ENCODE peak calls at places on chromosome 9, in ten cellular contexts. M is hepatocyte; E is psoas muscle; X is right atrium auricular region; L is cardiac muscle cell; T is breast epithelium; I is CD4-positive, alpha-beta memory T cell; C is A549; Z is spleen; S is upper lobe of left lung. D is an unnamed sample. For H3K9me3, the result is how much of the 10 kb centered on the place peaks cover.

GRCh38 chr9:105146677-105147076 is 97.8 kb upstream of the SLC44A1 start:
- DNase-seq in L (no peak), X (no peak), I (no peak), Z (no peak), E (no peak), M (no peak), T (no peak), S (no peak), C (no peak), D (no peak)

GRCh38 chr9:89778100-89779085 is 173.6 kb downstream of the GADD45G start:
- DNase-seq in M (peak), E (peak), T (no peak), S (no peak), L (peak), I (no peak), Z (peak), C (no peak), X (no peak), D (no peak)

GRCh38 chr9:23464275-23464674 is 361.8 kb downstream of the ELAVL2 start:
- DNase-seq in S (no peak), L (no peak), E (no peak), M (no peak), T (no peak), I (no peak), X (no peak), Z (no peak), C (no peak), D (no peak)

GRCh38 chr9:124381073-124381945 is 33.9 kb downstream of the PSMB7 start:
- DNase-seq in S (no peak), T (no peak), C (no peak), X (no peak), M (no peak), I (no peak), E (no peak), Z (no peak), L (no peak), D (no peak)

GRCh38 chr9:83940590-83941303 is 19.5 kb upstream of the KIF27 start:
- DNase-seq in M (no peak), X (no peak), L (no peak), T (no peak), E (no peak), S (no peak), Z (no peak), I (no peak), C (no peak), D (no peak)

GRCh38 chr9:16238730-16239129 is 631.7 kb downstream of the BNC2 start:
- DNase-seq in X (no peak), Z (no peak), C (no peak), I (no peak), T (no peak), S (no peak), L (no peak), M (no peak), E (no peak), D (no peak)

GRCh38 chr9:4508907-4509589 is 18.8 kb downstream of the SLC1A1 start:
- DNase-seq in I (no peak), Z (no peak), T (no peak), S (no peak), E (no peak), C (no peak), M (no peak), L (no peak), X (no peak), D (no peak)

GRCh38 chr9:135083831-135084230 is 3.6 kb upstream of the OLFM1 start:
- DNase-seq in I (no peak), C (no peak), M (peak), L (no peak), T (no peak), E (no peak), S (peak), Z (no peak), X (no peak), D (no peak)

DNA sequence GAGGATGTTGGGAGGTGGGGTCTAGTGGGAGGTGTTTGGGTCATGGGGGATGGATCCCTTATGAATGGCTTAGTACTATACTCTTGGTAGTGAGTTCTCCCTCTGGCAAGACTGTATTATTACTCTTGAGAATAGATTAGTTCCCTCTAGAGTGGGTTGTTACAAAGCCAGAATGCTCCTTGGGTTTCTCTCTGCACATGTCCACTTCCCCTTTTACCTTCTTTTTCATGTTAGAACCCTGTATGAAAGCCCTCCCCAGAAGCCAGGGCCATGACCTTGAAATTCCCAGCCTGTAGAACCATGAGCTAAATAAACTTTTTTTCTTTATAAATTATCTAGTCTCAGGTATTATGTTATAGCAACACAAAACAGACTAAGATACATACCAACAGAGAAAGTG is 31.1 kb downstream of the SLC24A2 start:
- DNase-seq in L (no peak), E (no peak), I (no peak), M (no peak), X (no peak), S (no peak), Z (no peak), C (no peak), T (no peak), D (no peak)
- H3K9me3 ChIP-seq in L (under half), E (under half), I (under half), M (under half), X (under half), S (under half), Z (under half), C (under half), T (under half), D (under half)

GRCh38 chr9:91119679-91120078 is 242.0 kb downstream of the AUH start:
- DNase-seq in Z (no peak), M (no peak), I (no peak), C (no peak), S (no peak), X (no peak), E (no peak), T (no peak), L (no peak), D (peak)
- H3K4me3 ChIP-seq in Z (no peak), M (no peak), I (no peak), C (no peak), S (no peak), X (no peak), E (no peak), T (no peak), L (no peak), D (no peak)

GRCh38 chr9:106700676-106701075 is 162.3 kb upstream of the ZNF462 start:
- DNase-seq in Z (no peak), E (no peak), I (no peak), S (no peak), X (no peak), T (no peak), C (no peak), L (no peak), M (no peak), D (no peak)

GRCh38 chr9:106693546-106693945 is 169.4 kb upstream of the ZNF462 start:
- DNase-seq in S (no peak), I (no peak), M (no peak), E (no peak), T (no peak), Z (no peak), L (no peak), C (no peak), X (no peak), D (no peak)

GRCh38 chr9:106697799-106698591 is 165.0 kb upstream of the ZNF462 start:
- DNase-seq in L (peak), T (peak), X (peak), Z (peak), I (no peak), S (peak), M (peak), C (no peak), E (peak), D (no peak)

GRCh38 chr9:106696804-106697203 is 166.2 kb upstream of the ZNF462 start:
- DNase-seq in I (no peak), X (no peak), E (no peak), L (no peak), S (no peak), M (no peak), Z (no peak), T (no peak), C (no peak), D (no peak)

DNA sequence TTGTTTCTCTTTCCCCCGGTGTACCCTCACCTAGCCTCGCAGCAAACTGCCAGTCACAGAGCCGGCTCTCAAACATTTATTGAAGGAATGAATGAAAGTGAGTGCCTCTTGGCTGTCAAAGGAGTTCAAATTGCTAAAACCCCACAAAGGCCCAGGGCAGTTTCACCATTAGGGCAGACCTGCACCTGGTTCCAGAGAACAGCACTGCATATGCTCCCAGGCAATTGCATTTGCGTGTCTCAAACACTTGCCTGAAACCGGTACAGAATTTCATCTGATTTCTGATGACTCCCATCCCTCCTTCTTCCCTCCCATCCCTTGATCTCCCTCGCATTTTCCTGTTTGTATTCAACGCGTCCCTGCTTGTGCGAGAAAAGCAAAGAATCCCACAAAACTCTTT is 165.6 kb upstream of the ZNF462 start:
- DNase-seq in Z (no peak), M (no peak), X (no peak), E (no peak), L (no peak), S (no peak), T (no peak), I (no peak), C (no peak), D (no peak)
- H3K9me3 ChIP-seq in Z (under half), M (under half), X (under half), E (under half), L (under half), S (under half), T (under half), I (under half), C (under half), D (under half)

DNA sequence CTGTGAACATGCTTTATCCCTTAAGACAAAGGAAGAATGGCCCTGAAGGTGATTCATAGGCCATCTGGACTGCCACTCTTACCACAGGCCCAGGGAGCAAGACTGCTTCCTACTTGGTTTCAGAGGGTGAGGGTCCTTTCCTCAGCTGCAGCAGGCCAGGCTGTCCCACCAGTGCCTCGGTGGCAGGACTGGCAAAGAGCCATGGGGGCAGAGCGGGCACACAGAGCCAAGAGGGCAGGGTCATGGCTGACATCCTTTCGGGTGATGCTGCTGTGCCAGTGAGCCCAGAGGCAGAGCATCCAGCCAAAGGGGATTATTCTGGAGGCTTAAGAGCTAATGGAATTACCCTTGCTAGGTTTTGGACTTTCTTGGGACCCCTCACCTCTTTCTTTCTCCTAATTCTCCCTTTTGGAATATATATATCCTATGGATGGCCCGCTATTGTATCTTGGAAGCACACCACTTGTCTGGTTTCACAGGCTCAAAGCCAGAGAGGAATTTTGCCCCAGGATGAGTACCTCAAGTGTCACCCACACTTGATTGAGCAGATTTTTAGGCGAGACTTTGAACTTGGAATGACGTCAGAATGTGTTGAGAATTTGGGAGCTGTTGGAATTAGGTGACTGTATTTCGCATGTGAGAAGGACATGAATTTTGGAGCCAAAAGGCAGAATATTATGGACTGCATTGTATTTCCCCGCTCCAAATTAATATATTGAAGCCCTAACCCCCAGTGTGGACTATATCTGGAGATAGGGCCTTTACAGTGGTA is 180.6 kb downstream of the BARX1 start:
- DNase-seq in E (no peak), Z (peak), I (no peak), X (no peak), L (no peak), T (no peak), C (no peak), S (no peak), M (no peak), D (no peak)
- H3K4me3 ChIP-seq in E (no peak), Z (no peak), I (no peak), X (no peak), L (no peak), T (no peak), C (no peak), S (no peak), M (no peak), D (no peak)

DNA sequence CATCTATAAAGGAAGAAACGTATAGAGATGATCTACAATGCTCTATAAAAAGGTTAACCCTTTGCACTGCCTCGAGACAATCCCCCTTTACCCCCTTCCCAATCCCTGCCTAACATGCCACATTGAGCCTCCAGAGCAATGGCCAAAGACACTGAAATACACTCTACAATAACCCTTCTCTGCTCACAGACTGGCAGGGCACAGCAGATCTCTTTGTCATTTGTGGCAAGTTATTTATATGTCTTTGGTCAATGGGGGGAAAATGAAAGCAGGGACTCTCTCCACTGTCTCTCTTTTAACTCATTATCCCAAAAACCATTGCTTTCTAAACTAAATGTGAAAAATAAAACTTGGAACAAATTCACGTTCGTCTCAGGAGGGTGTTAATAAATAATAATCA is 51.7 kb downstream of the PTCH1 start:
- DNase-seq in M (no peak), C (no peak), T (no peak), Z (no peak), I (no peak), X (no peak), L (no peak), S (no peak), E (no peak), D (no peak)
- H3K9me3 ChIP-seq in M (under half), C (under half), T (under half), Z (under half), I (under half), X (under half), L (under half), S (under half), E (under half), D (under half)

GRCh38 chr9:37121881-37122280 is 1.5 kb downstream of the ZCCHC7 start:
- DNase-seq in C (no peak), S (no peak), L (no peak), T (no peak), X (no peak), Z (no peak), I (no peak), E (no peak), M (no peak), D (no peak)
- H3K4me3 ChIP-seq in C (peak), S (no peak), L (peak), T (peak), X (no peak), Z (peak), I (no peak), E (peak), M (no peak), D (peak)

GRCh38 chr9:118336167-118336951 is 632.2 kb downstream of the TLR4 start:
- DNase-seq in S (no peak), C (no peak), I (no peak), E (no peak), T (no peak), M (no peak), L (no peak), Z (no peak), X (no peak), D (no peak)

GRCh38 chr9:118331622-118332045 is 627.4 kb downstream of the TLR4 start:
- DNase-seq in X (peak), I (no peak), C (peak), Z (no peak), T (no peak), E (no peak), L (no peak), S (no peak), M (peak), D (no peak)

GRCh38 chr9:118336952-118337349 is 632.7 kb downstream of the TLR4 start:
- DNase-seq in I (no peak), L (no peak), X (no peak), Z (no peak), S (no peak), E (no peak), M (no peak), T (no peak), C (no peak), D (no peak)
- H3K9me3 ChIP-seq in I (under half), L (under half), X (under half), Z (under half), S (under half), E (under half), M (under half), T (under half), C (under half), D (under half)

GRCh38 chr9:69176446-69177135 is 2.5 kb downstream of the TJP2 start:
- DNase-seq in Z (no peak), C (no peak), M (no peak), X (no peak), L (no peak), I (no peak), T (no peak), S (no peak), E (no peak), D (no peak)

GRCh38 chr9:69173497-69173890 is 583 bp upstream of the TJP2 start:
- DNase-seq in X (no peak), L (no peak), S (no peak), T (no peak), I (no peak), E (no peak), Z (no peak), C (no peak), M (no peak), D (no peak)

GRCh38 chr9:69173891-69174644 is at the start of gene TJP2:
- DNase-seq in I (peak), S (peak), E (peak), X (peak), M (peak), T (peak), C (no peak), Z (peak), L (peak), D (no peak)

GRCh38 chr9:69174645-69175487 is 789 bp downstream of the TJP2 start:
- DNase-seq in T (no peak), X (peak), E (peak), M (peak), L (peak), C (no peak), I (no peak), Z (no peak), S (peak), D (peak)

DNA sequence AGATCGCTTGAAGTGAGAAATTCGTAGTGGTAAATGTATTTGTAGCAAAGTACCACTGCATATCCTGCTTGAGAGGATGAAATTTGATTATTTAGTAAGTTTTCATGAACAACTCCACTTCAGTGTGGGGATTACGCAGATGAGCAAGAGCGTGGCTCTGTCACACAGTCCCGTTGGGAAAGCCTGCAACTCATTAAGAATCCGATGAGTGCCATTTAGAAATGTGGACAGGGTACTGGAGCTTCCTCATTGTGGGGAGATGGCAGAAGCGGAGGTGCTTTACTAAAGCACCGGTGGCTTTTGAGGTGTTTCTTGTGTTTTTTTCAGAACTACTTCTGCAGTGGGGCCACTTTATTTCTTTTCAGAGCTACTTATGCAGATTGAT is 1.4 kb downstream of the TJP2 start:
- DNase-seq in Z (no peak), S (no peak), L (no peak), T (no peak), C (no peak), I (no peak), E (no peak), X (no peak), M (no peak), D (no peak)
- H3K4me3 ChIP-seq in Z (peak), S (peak), L (peak), T (peak), C (no peak), I (no peak), E (peak), X (peak), M (no peak), D (peak)

DNA sequence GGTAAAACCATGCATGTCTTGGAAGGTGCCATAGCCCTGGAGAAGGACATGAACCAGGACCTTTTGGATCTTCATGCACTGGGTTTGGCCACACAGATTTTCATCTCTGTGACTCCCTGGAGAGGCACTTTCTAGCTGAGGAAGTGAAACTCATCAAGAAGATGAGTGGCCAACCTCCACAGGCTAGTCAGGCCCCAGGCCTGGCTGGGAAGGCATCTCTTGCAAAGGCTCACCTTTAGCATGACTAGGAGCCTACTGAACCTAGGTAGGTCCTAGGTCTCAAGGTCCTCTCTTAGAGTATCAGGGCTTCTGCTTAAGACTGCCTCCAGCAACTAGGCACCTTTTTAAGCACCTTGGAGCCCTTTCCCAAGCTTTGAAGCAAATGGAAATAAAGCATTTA is 1448.7 kb upstream of the ACO1 start:
- DNase-seq in C (no peak), T (peak), M (no peak), I (no peak), X (no peak), L (no peak), E (no peak), S (no peak), Z (no peak), D (no peak)
- H3K9me3 ChIP-seq in C (under half), T (under half), M (under half), I (under half), X (under half), L (under half), E (under half), S (under half), Z (under half), D (under half)